ENCODE peak calls at places on chromosomes 11 and 22, in nine cellular contexts. W, S, E, X, K, F, I, B and G are unnamed samples. For H3K4me1, the result is how much of the 10 kb centered on the place peaks cover.

GRCh38 chr11:63537293-63538101 is 889 bp downstream of the PLAAT4 start:
- DNase-seq in W (no peak), S (peak), E (peak), X (no peak), K (peak), F (peak), I (peak), B (peak), G (no peak)

GRCh38 chr11:124763156-124763947 is 1.3 kb upstream of the ESAM start:
- DNase-seq in W (peak), S (peak), E (peak), X (peak), K (peak), F (peak), I (peak), B (peak), G (peak)

GRCh38 chr11:68584991-68585524 is 99.3 kb upstream of the GAL start:
- DNase-seq in W (no peak), S (peak), E (no peak), X (no peak), K (no peak), F (no peak), I (no peak), B (no peak), G (no peak)

GRCh38 chr11:114258696-114259095 is 37.5 kb upstream of the NNMT start:
- DNase-seq in W (peak), S (no peak), E (no peak), X (no peak), K (no peak), F (no peak), I (no peak), B (no peak), G (no peak)

GRCh38 chr11:102676086-102676485 is 29.5 kb downstream of the MMP27 start:
- DNase-seq in W (no peak), S (no peak), E (no peak), X (no peak), K (no peak), F (no peak), I (no peak), B (no peak), G (no peak)

GRCh38 chr11:68014157-68014965 is 4.2 kb downstream of the ALDH3B1 start:
- DNase-seq in W (peak), S (peak), E (peak), X (peak), K (no peak), F (peak), I (peak), B (no peak), G (peak)

GRCh38 chr22:48711669-48712068 is 1116.0 kb downstream of the BRD1 start:
- DNase-seq in W (no peak), S (no peak), E (no peak), X (no peak), K (no peak), F (no peak), I (peak), B (peak), G (no peak)

GRCh38 chr22:38397189-38398097 is 57.6 kb downstream of the KCNJ4 start:
- DNase-seq in W (peak), S (no peak), E (no peak), X (peak), K (peak), F (peak), I (peak), B (peak), G (no peak)

GRCh38 chr11:34585870-34586654 is 34.8 kb upstream of the EHF start:
- DNase-seq in W (peak), S (peak), E (no peak), X (peak), K (no peak), F (peak), I (no peak), B (no peak), G (peak)

GRCh38 chr11:129313588-129314288 is 61.9 kb upstream of the BARX2 start:
- DNase-seq in W (no peak), S (peak), E (no peak), X (no peak), K (no peak), F (peak), I (no peak), B (no peak), G (no peak)

GRCh38 chr11:129935723-129936122 is 40.3 kb upstream of the NFRKB start:
- DNase-seq in W (no peak), S (no peak), E (no peak), X (no peak), K (no peak), F (no peak), I (no peak), B (no peak), G (no peak)

GRCh38 chr11:127275771-127276170 is 275.2 kb upstream of the KIRREL3 start:
- DNase-seq in W (no peak), S (no peak), E (no peak), X (no peak), K (no peak), F (no peak), I (no peak), B (no peak), G (no peak)

GRCh38 chr11:35549787-35550186 is 24.4 kb upstream of the PAMR1 start:
- DNase-seq in W (no peak), S (peak), E (no peak), X (peak), K (no peak), F (peak), I (no peak), B (no peak), G (peak)

GRCh38 chr11:124890701-124891389 is 6.8 kb downstream of the ROBO4 start:
- DNase-seq in W (no peak), S (no peak), E (no peak), X (no peak), K (no peak), F (no peak), I (no peak), B (no peak), G (no peak)

GRCh38 chr11:95254139-95254704 is 23.2 kb upstream of the SESN3 start:
- DNase-seq in W (peak), S (peak), E (peak), X (peak), K (peak), F (peak), I (peak), B (peak), G (peak)

GRCh38 chr11:126137146-126137545 is 74.3 kb downstream of the RPUSD4 start:
- DNase-seq in W (no peak), S (no peak), E (no peak), X (no peak), K (no peak), F (no peak), I (no peak), B (no peak), G (no peak)

GRCh38 chr22:38758276-38758945 is 2.6 kb upstream of the SUN2 start:
- DNase-seq in W (no peak), S (no peak), E (no peak), X (no peak), K (no peak), F (no peak), I (no peak), B (no peak), G (no peak)

GRCh38 chr11:62205441-62205840 is 3.0 kb upstream of the SCGB2A1 start:
- DNase-seq in W (no peak), S (no peak), E (no peak), X (no peak), K (no peak), F (no peak), I (no peak), B (no peak), G (no peak)

GRCh38 chr22:20240900-20241299 is 27.2 kb downstream of the RTN4R start:
- DNase-seq in W (no peak), S (no peak), E (no peak), X (no peak), K (no peak), F (no peak), I (no peak), B (no peak), G (no peak)

GRCh38 chr11:45266693-45267451 is 19.3 kb downstream of the SYT13 start:
- DNase-seq in W (peak), S (no peak), E (no peak), X (no peak), K (no peak), F (no peak), I (no peak), B (no peak), G (no peak)

GRCh38 chr22:30751529-30751928 is 56.9 kb downstream of the OSBP2 start:
- DNase-seq in W (no peak), S (no peak), E (no peak), X (no peak), K (no peak), F (no peak), I (no peak), B (no peak), G (no peak)

GRCh38 chr11:73649206-73649605 is 2.8 kb downstream of the PLEKHB1 start:
- DNase-seq in W (no peak), S (no peak), E (no peak), X (no peak), K (no peak), F (no peak), I (no peak), B (no peak), G (no peak)

GRCh38 chr22:50210378-50211139 is 9.7 kb downstream of the SELENOO start:
- DNase-seq in W (no peak), S (no peak), E (no peak), X (no peak), K (no peak), F (no peak), I (no peak), B (no peak), G (no peak)

GRCh38 chr22:19961868-19962245 is 20.2 kb upstream of the TXNRD2 start:
- DNase-seq in W (no peak), S (no peak), E (no peak), X (no peak), K (no peak), F (no peak), I (peak), B (no peak), G (no peak)

DNA sequence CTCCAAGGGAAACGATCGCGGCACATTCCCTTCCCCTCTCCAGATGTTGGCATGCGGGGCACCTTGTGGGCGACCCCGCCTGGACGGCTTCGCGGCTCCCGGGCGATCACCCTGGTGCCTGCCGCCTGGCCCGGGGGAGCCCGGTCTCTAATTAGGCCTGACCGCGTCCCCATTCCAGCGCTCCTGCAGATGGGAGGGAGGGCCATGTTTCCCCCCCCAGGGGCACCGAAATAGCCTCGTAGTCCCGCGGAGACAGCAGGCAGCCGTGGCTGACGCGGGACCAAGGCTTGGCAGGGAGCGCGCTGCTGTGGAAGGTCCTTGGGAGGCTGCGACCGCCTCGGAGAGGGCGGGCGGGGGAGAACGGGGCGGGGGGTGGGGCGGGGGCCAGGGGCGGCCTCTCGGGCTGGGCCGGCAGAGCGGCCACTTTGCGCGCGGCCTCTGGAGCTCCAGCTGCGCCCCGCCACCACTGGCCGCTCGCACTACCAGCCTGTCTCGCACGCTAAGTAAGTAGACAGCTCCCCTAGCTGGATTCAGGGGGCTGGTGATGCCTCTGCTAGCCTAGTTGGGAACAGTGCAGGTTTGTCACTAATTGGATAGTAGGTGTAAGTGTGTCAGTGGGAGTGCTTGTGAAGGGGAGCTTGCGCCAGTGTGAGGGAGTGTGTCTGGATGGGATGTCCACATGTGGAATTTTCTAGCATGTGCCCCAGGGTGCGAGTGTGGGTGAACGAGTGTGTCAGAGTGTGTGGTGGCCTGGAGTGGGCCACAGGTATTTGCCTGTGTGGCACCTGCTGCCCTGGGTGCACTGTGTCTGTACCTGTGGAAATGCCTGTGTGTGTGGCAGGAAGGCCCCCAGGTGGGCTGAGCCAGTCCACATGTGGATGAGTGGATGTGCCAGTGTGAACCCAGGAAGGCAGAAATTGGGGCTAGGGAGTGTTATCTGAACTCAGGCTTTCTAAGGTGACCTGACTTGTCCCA is at the start of gene INSC:
- DNase-seq in W (no peak), S (peak), E (no peak), X (no peak), K (no peak), F (peak), I (no peak), B (peak), G (no peak)
- H3K4me3 ChIP-seq in W (no peak), S (peak), E (no peak), X (no peak), K (peak), F (peak), I (peak), B (peak), G (no peak)

GRCh38 chr11:47466201-47466600 is 17.3 kb upstream of the RAPSN start:
- DNase-seq in W (no peak), S (peak), E (no peak), X (no peak), K (no peak), F (peak), I (no peak), B (no peak), G (no peak)

GRCh38 chr11:47466701-47467250 is 17.8 kb upstream of the RAPSN start:
- DNase-seq in W (no peak), S (no peak), E (peak), X (no peak), K (peak), F (peak), I (peak), B (peak), G (no peak)

GRCh38 chr11:47461876-47462275 is 12.9 kb upstream of the RAPSN start:
- DNase-seq in W (no peak), S (no peak), E (no peak), X (no peak), K (no peak), F (no peak), I (no peak), B (no peak), G (no peak)

GRCh38 chr11:47467372-47467771 is 18.4 kb upstream of the RAPSN start:
- DNase-seq in W (no peak), S (no peak), E (no peak), X (no peak), K (no peak), F (no peak), I (no peak), B (no peak), G (no peak)

DNA sequence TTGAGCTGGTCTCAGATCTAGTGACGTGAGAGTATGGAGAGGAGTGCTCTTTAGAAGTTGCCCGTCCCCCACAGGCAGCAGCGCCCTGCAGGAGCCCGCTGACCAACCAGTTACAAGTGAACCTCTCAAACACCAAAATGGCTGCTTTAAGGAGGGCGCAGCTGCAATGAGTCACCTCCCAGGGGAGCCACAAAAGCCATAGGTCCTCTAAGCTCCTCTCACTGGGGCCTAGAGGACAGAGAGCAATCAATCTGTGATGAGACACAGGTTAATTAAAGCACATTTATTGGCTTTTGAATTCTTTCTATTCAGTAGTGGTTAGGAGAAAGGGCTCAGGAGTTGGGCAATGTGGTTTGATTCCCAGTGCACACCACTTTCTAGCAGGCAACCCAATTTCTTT is 15.5 kb upstream of the RAPSN start:
- DNase-seq in W (peak), S (peak), E (no peak), X (no peak), K (no peak), F (peak), I (no peak), B (no peak), G (no peak)
- H3K4me1 ChIP-seq in W (half or more), S (under half), E (under half), X (under half), K (under half), F (under half), I (under half), B (half or more), G (under half)

GRCh38 chr11:66639066-66639813 is 737 bp downstream of the RBM4 start:
- DNase-seq in W (peak), S (peak), E (no peak), X (peak), K (peak), F (peak), I (no peak), B (no peak), G (no peak)

GRCh38 chr11:66641834-66642233 is 3.3 kb downstream of the RBM4 start:
- DNase-seq in W (no peak), S (no peak), E (no peak), X (no peak), K (no peak), F (no peak), I (no peak), B (no peak), G (no peak)

GRCh38 chr11:66638177-66639065 is at the start of gene RBM4:
- DNase-seq in W (peak), S (peak), E (peak), X (peak), K (peak), F (peak), I (peak), B (peak), G (peak)

GRCh38 chr11:66646875-66647274 is 8.4 kb downstream of the RBM4 start:
- DNase-seq in W (no peak), S (no peak), E (no peak), X (no peak), K (no peak), F (no peak), I (no peak), B (no peak), G (no peak)

DNA sequence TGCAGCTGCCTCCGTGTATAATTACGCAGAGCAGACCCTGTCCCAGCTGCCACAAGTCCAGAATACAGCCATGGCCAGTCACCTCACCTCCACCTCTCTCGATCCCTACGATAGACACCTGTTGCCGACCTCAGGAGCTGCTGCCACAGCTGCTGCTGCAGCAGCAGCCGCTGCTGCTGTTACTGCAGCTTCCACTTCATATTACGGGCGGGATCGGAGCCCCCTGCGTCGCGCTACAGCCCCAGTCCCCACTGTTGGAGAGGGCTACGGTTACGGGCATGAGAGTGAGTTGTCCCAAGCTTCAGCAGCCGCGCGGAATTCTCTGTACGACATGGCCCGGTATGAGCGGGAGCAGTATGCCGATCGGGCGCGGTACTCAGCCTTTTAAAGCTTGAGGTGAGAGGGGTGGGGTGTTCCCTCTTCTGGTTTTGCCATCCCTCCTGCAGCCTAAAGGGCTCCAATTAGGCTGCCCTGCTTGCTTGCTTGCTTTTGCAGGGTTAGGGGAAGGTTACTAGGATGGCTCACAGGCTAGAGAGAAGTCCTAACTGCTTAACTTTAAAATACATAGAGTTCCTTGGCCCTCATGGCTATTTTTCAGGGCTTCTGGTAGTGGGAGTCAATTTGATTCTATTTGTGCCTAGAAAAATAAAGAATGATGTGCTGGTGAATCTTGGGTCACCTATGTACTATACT is 5.4 kb downstream of the RBM4 start:
- DNase-seq in W (no peak), S (no peak), E (no peak), X (no peak), K (no peak), F (no peak), I (no peak), B (no peak), G (no peak)
- H3K4me3 ChIP-seq in W (no peak), S (no peak), E (no peak), X (no peak), K (no peak), F (no peak), I (no peak), B (peak), G (no peak)

GRCh38 chr11:120296554-120296953 is 28.5 kb upstream of the TLCD5 start:
- DNase-seq in W (no peak), S (no peak), E (no peak), X (no peak), K (no peak), F (no peak), I (no peak), B (no peak), G (no peak)
- H3K4me1 ChIP-seq in W (under half), S (under half), E (under half), X (under half), K (under half), F (under half), I (under half), B (under half), G (under half)

DNA sequence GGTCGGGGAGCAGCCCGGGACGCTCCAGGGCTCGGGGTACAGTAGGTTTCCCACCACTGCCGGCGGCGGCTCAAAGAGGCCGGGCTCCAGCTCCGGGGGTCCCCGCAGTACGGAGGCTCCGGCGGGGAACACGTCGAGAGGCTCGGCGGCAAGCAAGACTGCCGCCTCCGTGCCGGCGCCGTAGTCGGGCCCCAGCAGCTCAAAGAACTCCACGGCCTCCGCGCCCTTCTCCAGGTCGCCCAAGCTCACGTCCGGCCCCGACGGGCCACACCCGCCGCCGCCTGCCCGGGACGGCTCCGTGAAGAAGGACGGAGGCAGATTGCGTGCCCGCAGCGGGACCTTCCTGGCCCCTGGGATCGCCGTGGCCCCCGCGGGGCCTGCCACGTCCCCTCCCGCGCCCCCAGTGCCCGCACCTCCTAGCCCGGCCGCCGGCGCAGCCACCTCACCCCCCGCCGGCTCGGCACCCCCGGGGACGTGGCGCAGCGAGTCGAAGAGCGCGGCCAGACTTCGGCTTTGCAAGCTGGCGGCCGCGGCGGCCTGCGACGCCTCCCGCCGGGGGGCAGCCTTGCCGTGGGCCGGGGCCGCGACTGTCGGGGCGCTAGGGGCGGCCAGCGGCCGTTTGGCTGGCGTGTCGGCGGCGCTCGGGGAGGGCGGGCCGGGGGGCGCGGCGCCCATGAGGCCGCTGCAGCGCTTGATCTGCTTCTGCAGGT is 775 bp downstream of the FAM181B start:
- DNase-seq in W (no peak), S (no peak), E (peak), X (no peak), K (peak), F (no peak), I (peak), B (no peak), G (no peak)
- H3K4me3 ChIP-seq in W (no peak), S (peak), E (peak), X (peak), K (peak), F (peak), I (peak), B (peak), G (peak)

GRCh38 chr11:65115361-65116082 is 2.0 kb downstream of the ZNHIT2 start:
- DNase-seq in W (no peak), S (no peak), E (no peak), X (no peak), K (peak), F (no peak), I (no peak), B (no peak), G (no peak)
- H3K4me1 ChIP-seq in W (half or more), S (under half), E (under half), X (under half), K (under half), F (under half), I (under half), B (half or more), G (under half)